ENCODE peak calls at places on chromosomes 3 and 15, in eight cellular contexts. V is CD8-positive, alpha-beta T cell; B is heart left ventricle; Z is HL-60; R is cardiac muscle cell; L is IMR-90; A is tibial artery; M is GM23338. Y is an unnamed sample.

GRCh38 chr3:181687190-181687589 is 24.5 kb upstream of the SOX2 start:
- DNase-seq in V (no peak), L (no peak), A (no peak), Z (no peak), R (no peak), B (no peak), M (peak), Y (no peak)

GRCh38 chr15:60788514-60789091 is 309.7 kb upstream of the ICE2 start:
- DNase-seq in A (no peak), V (no peak), Z (no peak), B (no peak), M (no peak), L (no peak), R (no peak), Y (no peak)

GRCh38 chr3:49668414-49668797 is 5.7 kb upstream of the APEH start:
- DNase-seq in R (no peak), V (no peak), Z (no peak), A (no peak), L (no peak), M (peak), B (no peak), Y (no peak)

GRCh38 chr3:48478631-48479555 is 25.1 kb downstream of the SHISA5 start:
- DNase-seq in Z (peak), M (no peak), B (no peak), R (no peak), A (peak), L (no peak), V (peak), Y (no peak)

GRCh38 chr3:126083511-126083912 is 412 bp downstream of the SLC41A3 start:
- DNase-seq in V (peak), M (peak), B (peak), Z (peak), L (peak), R (peak), A (no peak), Y (no peak)

GRCh38 chr15:70478251-70478990 is 284.9 kb downstream of the UACA start:
- DNase-seq in Z (peak), A (no peak), L (no peak), R (no peak), V (no peak), B (peak), M (no peak), Y (no peak)

GRCh38 chr3:127394984-127395662 is 107.3 kb upstream of the PRR20G start:
- DNase-seq in R (no peak), Z (no peak), A (peak), L (no peak), B (no peak), M (no peak), V (no peak), Y (no peak)

GRCh38 chr15:90956551-90957104 is 1.9 kb downstream of the RCCD1 start:
- DNase-seq in L (peak), Z (peak), V (peak), B (peak), A (peak), M (peak), R (peak), Y (no peak)

GRCh38 chr15:74519311-74519710 is 21.7 kb upstream of the ARID3B start:
- DNase-seq in M (no peak), Z (no peak), L (peak), B (no peak), R (peak), A (no peak), V (no peak), Y (no peak)

GRCh38 chr15:67090297-67091072 is 25.1 kb downstream of the SMAD3 start:
- DNase-seq in B (no peak), V (no peak), M (peak), L (no peak), A (no peak), R (no peak), Z (no peak), Y (no peak)

GRCh38 chr3:179449621-179450020 is 1.6 kb downstream of the GNB4 start:
- DNase-seq in A (no peak), Z (no peak), B (no peak), V (no peak), L (peak), M (no peak), R (peak), Y (no peak)

GRCh38 chr15:40451497-40452158 is 10.9 kb downstream of the BAHD1 start:
- DNase-seq in A (no peak), V (no peak), Z (no peak), B (no peak), L (no peak), R (no peak), M (no peak), Y (no peak)

DNA sequence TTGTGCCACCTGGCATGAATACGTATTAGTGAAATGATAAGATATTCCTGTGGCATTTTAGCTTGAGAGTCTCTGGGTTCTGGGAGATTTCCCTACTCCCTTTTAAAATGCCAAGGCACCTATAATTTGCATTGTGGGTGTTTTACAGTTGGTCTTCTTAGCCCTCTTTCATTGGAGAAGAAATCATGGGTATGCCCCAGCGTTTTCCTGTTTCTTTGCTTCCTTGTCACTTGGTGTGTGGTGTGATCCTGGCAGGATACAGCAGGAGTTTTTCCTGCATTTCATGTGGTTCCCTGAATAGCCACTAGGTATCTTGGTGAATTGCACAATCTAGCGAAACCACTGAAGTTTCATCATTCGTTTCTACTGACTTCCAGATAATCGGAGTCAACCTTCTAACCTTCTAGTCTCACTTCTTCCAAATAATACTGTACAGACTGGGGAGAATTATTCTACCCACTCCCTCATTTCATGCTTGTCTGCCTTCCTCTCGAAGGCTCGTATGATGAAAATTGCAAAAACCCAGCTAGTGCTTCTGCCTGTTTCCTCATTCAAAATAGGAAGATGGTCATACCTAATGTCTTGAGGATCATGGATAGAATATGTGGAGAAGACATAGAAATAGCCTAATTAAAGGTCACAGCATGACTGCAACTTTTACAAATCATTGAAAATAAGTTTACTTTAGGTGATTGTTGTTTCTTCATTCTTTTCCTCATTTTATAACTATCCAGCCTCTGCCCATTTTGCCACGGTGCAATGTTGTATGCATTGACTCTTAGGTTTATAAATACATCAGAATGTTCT is 2.7 kb downstream of the BHLHE40 start:
- DNase-seq in L (peak), B (no peak), M (peak), R (peak), V (no peak), Z (peak), A (no peak), Y (no peak)
- TF ChIP-seq CTCF in L (peak), B (peak), M (peak), R (peak), V (no peak), Z (no peak), A (peak), Y (peak)

GRCh38 chr3:98561727-98562521 is 30.1 kb downstream of the GPR15 start:
- DNase-seq in A (no peak), R (no peak), M (no peak), B (no peak), L (peak), Z (no peak), V (no peak), Y (no peak)
- H3K4me3 ChIP-seq in A (no peak), R (no peak), M (no peak), B (no peak), L (no peak), Z (no peak), V (no peak), Y (peak)

DNA sequence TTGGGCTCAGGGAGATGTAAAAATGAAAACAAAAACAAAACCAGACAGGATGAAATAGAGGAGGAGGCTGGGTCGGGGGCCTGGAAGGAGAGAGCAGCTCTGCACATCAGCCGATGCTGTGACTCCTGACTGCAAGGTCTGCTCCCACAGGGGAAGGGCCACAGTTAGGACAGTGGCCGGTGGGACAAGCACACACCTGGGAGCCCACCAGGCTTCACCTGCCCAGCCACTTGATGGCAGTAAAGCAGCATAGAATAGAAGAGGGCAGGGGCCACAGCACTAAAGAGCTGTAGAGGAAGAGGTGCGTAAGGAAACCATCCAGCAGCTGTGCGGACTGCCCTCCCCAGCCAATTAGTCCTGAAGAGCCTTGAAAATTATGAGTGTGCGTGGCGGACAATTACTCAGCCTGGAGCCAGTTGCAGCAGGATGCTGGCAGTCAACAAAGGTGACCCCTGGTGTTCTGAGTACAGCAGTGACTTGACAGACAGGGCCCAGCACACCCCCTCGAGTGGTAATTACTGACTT is 29.8 kb downstream of the ALS2CL start:
- DNase-seq in V (no peak), B (no peak), Z (no peak), M (peak), A (no peak), L (peak), R (no peak), Y (no peak)
- TF ChIP-seq CTCF in V (no peak), B (peak), Z (no peak), M (peak), A (no peak), L (peak), R (no peak), Y (peak)

DNA sequence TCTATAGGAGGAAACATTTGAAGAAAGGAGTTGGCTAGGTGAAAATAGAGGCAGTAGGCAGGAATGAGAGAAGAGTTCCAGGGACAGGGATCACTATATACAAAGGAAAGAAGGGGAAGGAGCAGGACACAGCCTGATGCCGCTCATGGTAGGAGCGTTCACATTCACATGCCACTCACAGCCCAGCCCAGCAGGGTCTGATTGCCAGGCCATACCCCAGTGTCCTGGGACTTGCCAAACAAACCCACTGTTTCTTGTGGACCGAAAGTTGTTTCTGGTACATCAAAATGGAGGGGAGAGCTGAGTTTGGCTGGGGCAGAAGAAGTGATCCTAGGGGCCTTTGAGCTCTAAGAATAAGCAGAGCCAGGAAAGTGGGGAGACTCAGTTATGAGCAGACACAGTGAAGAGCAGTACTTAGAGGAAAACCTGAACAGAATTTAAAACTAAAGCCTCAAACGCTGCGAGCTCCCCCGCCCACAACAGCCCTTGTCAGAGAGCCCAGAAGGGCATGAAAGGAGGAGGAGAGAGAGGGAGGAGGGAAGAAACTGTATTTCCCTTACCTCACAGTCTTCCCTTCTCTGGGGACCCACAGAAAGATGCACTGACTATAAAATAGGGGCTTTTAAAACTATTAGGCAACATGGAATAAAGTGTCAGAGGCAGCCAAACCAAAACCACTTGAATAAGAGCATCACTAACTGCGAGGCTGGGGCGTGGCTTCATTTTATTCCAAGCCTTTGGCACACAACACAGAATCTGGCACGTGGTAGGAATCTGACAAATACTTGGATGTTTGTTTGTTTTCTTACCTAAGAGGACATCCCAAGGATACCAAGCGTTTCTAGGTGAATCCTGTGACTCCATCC is 129.0 kb downstream of the RPL22L1 start:
- DNase-seq in L (peak), B (peak), V (no peak), Z (no peak), M (no peak), R (peak), A (peak), Y (no peak)
- H3K4me3 ChIP-seq in L (no peak), B (no peak), V (no peak), Z (no peak), M (no peak), R (no peak), A (peak), Y (no peak)

GRCh38 chr3:131077904-131078303 is 51.2 kb downstream of the NEK11 start:
- DNase-seq in L (no peak), V (no peak), B (no peak), M (peak), Z (no peak), A (no peak), R (no peak), Y (no peak)

GRCh38 chr3:131067983-131068382 is 41.3 kb downstream of the NEK11 start:
- DNase-seq in L (no peak), M (no peak), V (no peak), A (no peak), R (no peak), Z (no peak), B (peak), Y (no peak)

GRCh38 chr3:131072099-131072559 is 45.5 kb downstream of the NEK11 start:
- DNase-seq in L (peak), R (peak), V (no peak), M (no peak), A (no peak), B (no peak), Z (peak), Y (no peak)

GRCh38 chr3:131075632-131076328 is 49.1 kb downstream of the NEK11 start:
- DNase-seq in B (no peak), R (no peak), V (no peak), A (no peak), Z (no peak), L (no peak), M (no peak), Y (peak)

GRCh38 chr3:131072845-131073244 is 46.2 kb downstream of the NEK11 start:
- DNase-seq in R (peak), A (no peak), V (no peak), L (peak), M (no peak), Z (no peak), B (peak), Y (no peak)
- TF ChIP-seq CTCF in R (no peak), A (no peak), V (no peak), L (no peak), M (no peak), Z (no peak), B (no peak), Y (no peak)

DNA sequence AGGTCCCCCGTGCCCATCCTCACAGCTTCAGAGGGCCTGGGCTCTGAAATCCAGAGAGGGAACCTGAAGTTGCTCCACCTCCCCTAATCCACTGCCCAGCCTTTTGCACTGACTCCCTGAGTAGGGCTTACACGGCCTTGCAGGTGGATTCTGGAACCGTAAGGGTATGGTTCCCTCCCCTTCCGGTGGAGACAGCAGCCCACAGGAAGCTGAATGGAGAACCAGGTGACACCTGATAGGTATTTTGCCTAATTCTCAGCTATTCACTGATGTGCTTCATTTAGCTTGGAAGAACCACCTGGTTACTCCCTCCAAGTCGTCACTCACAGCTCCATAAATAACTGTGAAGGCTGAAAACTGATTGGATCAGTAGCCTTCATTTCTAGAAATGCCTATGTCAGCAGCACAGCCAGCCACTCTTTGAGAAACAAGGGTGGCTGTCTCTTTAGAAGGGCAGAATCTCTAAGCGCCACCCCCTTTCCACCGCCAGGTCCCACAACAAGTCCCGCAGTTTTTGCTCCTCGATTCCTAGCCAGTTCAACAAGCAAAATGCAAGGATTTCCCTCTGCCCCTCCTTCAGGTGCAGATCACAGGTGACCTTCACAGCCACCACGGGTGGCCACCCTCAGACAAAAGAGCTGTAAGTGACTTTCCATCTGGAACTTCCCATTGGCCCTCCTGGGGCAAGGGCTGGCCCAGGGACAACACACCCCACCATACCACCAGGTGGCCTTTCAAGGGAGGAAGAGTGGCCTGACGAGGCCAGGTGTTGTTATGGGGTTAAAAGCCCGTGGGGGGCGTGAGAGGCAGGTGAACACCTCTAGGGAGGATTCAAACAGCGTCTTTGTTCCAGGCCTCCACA is 112.9 kb downstream of the SEC22A start:
- DNase-seq in B (no peak), A (no peak), Z (no peak), R (no peak), L (no peak), V (no peak), M (peak), Y (no peak)
- H3K4me3 ChIP-seq in B (no peak), A (no peak), Z (no peak), R (no peak), L (no peak), V (no peak), M (peak), Y (no peak)

GRCh38 chr15:72733941-72734738 is 48.1 kb downstream of the BBS4 start:
- DNase-seq in B (no peak), A (no peak), Z (no peak), M (no peak), L (no peak), R (no peak), V (no peak), Y (no peak)

GRCh38 chr15:72728821-72729220 is 42.8 kb downstream of the BBS4 start:
- DNase-seq in Z (no peak), R (no peak), M (no peak), V (no peak), B (no peak), A (no peak), L (no peak), Y (no peak)

GRCh38 chr15:72737723-72738122 is 45.8 kb downstream of the ADPGK start:
- DNase-seq in A (no peak), B (no peak), L (no peak), M (no peak), R (peak), Z (no peak), V (no peak), Y (no peak)

GRCh38 chr15:72735111-72735510 is 48.4 kb downstream of the ADPGK start:
- DNase-seq in B (no peak), A (no peak), V (no peak), M (no peak), L (no peak), R (no peak), Z (no peak), Y (no peak)

DNA sequence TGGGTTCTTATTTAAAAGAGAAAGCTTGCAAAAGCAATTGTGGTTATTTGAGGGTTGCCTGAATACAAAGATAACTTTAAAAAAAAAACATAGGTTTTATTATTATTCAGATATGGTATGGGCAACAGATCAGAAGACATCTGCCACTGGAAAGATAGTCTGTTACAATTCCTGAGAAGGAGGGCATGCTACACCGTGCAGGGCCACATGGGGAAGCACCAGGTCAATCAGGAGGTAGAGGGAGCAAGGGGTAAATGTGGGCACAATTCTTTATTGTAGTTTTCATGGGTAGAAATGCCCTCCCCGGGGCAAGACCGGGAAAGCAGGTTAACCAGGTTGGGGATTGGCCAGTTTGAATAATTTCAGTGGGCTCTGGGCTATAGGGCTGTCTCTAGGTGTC is 46.5 kb downstream of the BBS4 start:
- DNase-seq in B (no peak), L (no peak), R (no peak), A (no peak), M (peak), V (no peak), Z (no peak), Y (no peak)
- TF ChIP-seq CTCF in B (no peak), L (no peak), R (no peak), A (no peak), M (peak), V (no peak), Z (no peak), Y (no peak)

GRCh38 chr3:197168063-197168462 is 130.3 kb downstream of the DLG1 start:
- DNase-seq in L (no peak), B (no peak), V (no peak), R (no peak), M (peak), A (no peak), Z (no peak), Y (no peak)

GRCh38 chr3:197168606-197169005 is 129.8 kb downstream of the DLG1 start:
- DNase-seq in V (no peak), A (no peak), R (peak), M (peak), B (no peak), Z (no peak), L (peak), Y (no peak)

GRCh38 chr3:197173620-197174019 is 124.8 kb downstream of the DLG1 start:
- DNase-seq in V (no peak), L (no peak), R (no peak), M (no peak), B (no peak), Z (no peak), A (no peak), Y (no peak)

GRCh38 chr3:197174927-197175326 is 123.5 kb downstream of the DLG1 start:
- DNase-seq in M (peak), V (no peak), A (no peak), L (no peak), R (no peak), Z (no peak), B (no peak), Y (no peak)

GRCh38 chr3:197171481-197172067 is 126.8 kb downstream of the DLG1 start:
- DNase-seq in M (no peak), L (peak), R (peak), Z (no peak), B (no peak), V (no peak), A (no peak), Y (no peak)
- H3K4me3 ChIP-seq in M (no peak), L (no peak), R (no peak), Z (no peak), B (no peak), V (no peak), A (no peak), Y (no peak)

DNA sequence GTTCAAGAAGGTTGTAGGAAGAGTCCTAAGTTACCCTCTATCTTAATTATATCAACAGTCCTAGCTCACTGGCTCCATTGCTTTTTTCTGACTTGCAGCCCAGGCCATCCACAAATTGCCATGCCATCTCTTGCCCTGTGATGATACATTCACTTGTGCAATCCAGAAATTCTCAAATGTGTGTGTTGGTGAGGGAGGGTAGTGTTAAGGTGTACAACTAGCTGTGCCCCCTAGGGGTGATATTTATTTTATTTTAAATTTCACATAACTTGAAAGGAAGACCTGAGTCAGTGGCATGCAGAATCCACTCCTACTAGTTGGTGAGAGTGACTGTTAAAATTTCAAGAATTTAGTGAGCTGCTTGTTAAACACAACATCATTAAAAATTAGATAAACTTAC is 156.1 kb upstream of the ANKRD28 start:
- DNase-seq in M (no peak), L (no peak), Z (no peak), V (no peak), B (no peak), R (no peak), A (no peak), Y (no peak)
- TF ChIP-seq CTCF in M (no peak), L (no peak), Z (no peak), V (no peak), B (peak), R (no peak), A (no peak), Y (peak)

Y was measured in GM12864.